ENCODE peak calls at places on chromosome 1, in seven cellular contexts. W is activated CD8-positive, alpha-beta T cell treated with anti-CD3 and anti-CD28 coated beads for 36 hours; T is Right ventricle myocardium superior; O is activated naive CD8-positive, alpha-beta T cell treated with anti-CD3 and anti-CD28 coated beads, Interleukin-2, amount 10 ng/mL, durations not matched to agents 7 days and 5 days; S is upper lobe of left lung; E is lower lobe of right lung; R is pancreas. Y is an unnamed sample.

GRCh38 chr1:27007909-27008582 is 4.6 kb downstream of the TENT5B start:
- ATAC-seq in W (no peak), T (peak; percentile 13), O (no peak), S (peak; percentile 72), E (peak; percentile 71), R (no peak), Y (peak; percentile 31)

GRCh38 chr1:155110381-155110780 is 17.3 kb upstream of the EFNA1 start:
- ATAC-seq in W (no peak), T (no peak), O (no peak), S (no peak), E (no peak), R (no peak), Y (no peak)

GRCh38 chr1:5370321-5370720 is 621.9 kb downstream of the NPHP4 start:
- ATAC-seq in W (peak; percentile 84), T (no peak), O (peak; percentile 89), S (no peak), E (no peak), R (no peak), Y (peak; percentile 75)

GRCh38 chr1:116763116-116763786 is 9.0 kb downstream of the CD2 start:
- ATAC-seq in W (peak; percentile 48), T (peak; percentile 29), O (peak; percentile 35), S (no peak), E (peak; percentile 6), R (peak; percentile 33), Y (no peak)

GRCh38 chr1:166952002-166952746 is 23.2 kb downstream of the ILDR2 start:
- ATAC-seq in W (peak; percentile 62), T (peak; percentile 91), O (no peak), S (no peak), E (no peak), R (no peak), Y (no peak)

GRCh38 chr1:156844102-156844501 is 14.8 kb downstream of the INSRR start:
- ATAC-seq in W (no peak), T (no peak), O (no peak), S (no peak), E (no peak), R (no peak), Y (no peak)

GRCh38 chr1:116999596-116999995 is 2.0 kb upstream of the CD101 start:
- ATAC-seq in W (no peak), T (no peak), O (no peak), S (no peak), E (no peak), R (no peak), Y (peak; percentile 19)

GRCh38 chr1:47963093-47963492 is 34.1 kb downstream of the TRABD2B start:
- ATAC-seq in W (no peak), T (no peak), O (no peak), S (no peak), E (no peak), R (no peak), Y (no peak)

GRCh38 chr1:15786581-15786980 is 20.9 kb downstream of the UQCRHL start:
- ATAC-seq in W (no peak), T (peak; percentile 65), O (no peak), S (no peak), E (peak; percentile 20), R (no peak), Y (peak; percentile 35)

GRCh38 chr1:111833334-111833733 is 77.6 kb downstream of the DDX20 start:
- ATAC-seq in W (no peak), T (no peak), O (no peak), S (no peak), E (no peak), R (no peak), Y (no peak)

GRCh38 chr1:183365676-183366075 is 52.5 kb downstream of the NMNAT2 start:
- ATAC-seq in W (no peak), T (peak; percentile 66), O (no peak), S (no peak), E (no peak), R (no peak), Y (no peak)

GRCh38 chr1:154822717-154823116 is 47.4 kb downstream of the KCNN3 start:
- ATAC-seq in W (no peak), T (no peak), O (no peak), S (no peak), E (no peak), R (no peak), Y (no peak)

GRCh38 chr1:90721210-90722194 is 4.4 kb upstream of the BARHL2 start:
- ATAC-seq in W (peak; percentile 52), T (no peak), O (no peak), S (no peak), E (peak; percentile 50), R (peak; percentile 67), Y (peak; percentile 57)

GRCh38 chr1:98086796-98087195 is 166.0 kb upstream of the DPYD start:
- ATAC-seq in W (no peak), T (no peak), O (no peak), S (no peak), E (no peak), R (peak; percentile 20), Y (peak; percentile 64)

GRCh38 chr1:7893529-7894180 is 40.8 kb upstream of the UTS2 start:
- ATAC-seq in W (no peak), T (no peak), O (no peak), S (no peak), E (no peak), R (no peak), Y (no peak)

GRCh38 chr1:151898519-151898991 is 10.8 kb downstream of the THEM4 start:
- ATAC-seq in W (peak; percentile 66), T (peak; percentile 10), O (peak; percentile 85), S (no peak), E (no peak), R (no peak), Y (no peak)

GRCh38 chr1:214303538-214303937 is 22.6 kb downstream of the SMYD2 start:
- ATAC-seq in W (no peak), T (peak; percentile 26), O (no peak), S (no peak), E (no peak), R (no peak), Y (no peak)

GRCh38 chr1:162206300-162206699 is 136.8 kb downstream of the NOS1AP start:
- ATAC-seq in W (no peak), T (no peak), O (no peak), S (no peak), E (no peak), R (no peak), Y (no peak)

GRCh38 chr1:213249395-213249794 is 198.4 kb downstream of the RPS6KC1 start:
- ATAC-seq in W (no peak), T (no peak), O (no peak), S (no peak), E (no peak), R (no peak), Y (no peak)

GRCh38 chr1:94243665-94244064 is 6.3 kb upstream of the ARHGAP29 start:
- ATAC-seq in W (no peak), T (no peak), O (no peak), S (no peak), E (no peak), R (no peak), Y (no peak)

GRCh38 chr1:212281589-212281988 is 3.6 kb upstream of the PPP2R5A start:
- ATAC-seq in W (no peak), T (no peak), O (no peak), S (no peak), E (no peak), R (no peak), Y (no peak)

GRCh38 chr1:236016083-236016482 is 48.8 kb downstream of the NID1 start:
- ATAC-seq in W (no peak), T (peak; percentile 53), O (no peak), S (no peak), E (peak; percentile 45), R (no peak), Y (no peak)

GRCh38 chr1:232519186-232519585 is 110.7 kb downstream of the SIPA1L2 start:
- ATAC-seq in W (no peak), T (peak; percentile 87), O (no peak), S (no peak), E (no peak), R (no peak), Y (no peak)

GRCh38 chr1:70264875-70265274 is 43.7 kb downstream of the SRSF11 start:
- ATAC-seq in W (no peak), T (peak; percentile 88), O (no peak), S (no peak), E (no peak), R (no peak), Y (no peak)

GRCh38 chr1:2327841-2328240 is 63.5 kb downstream of the MORN1 start:
- ATAC-seq in W (no peak), T (no peak), O (no peak), S (no peak), E (no peak), R (no peak), Y (no peak)

GRCh38 chr1:233496940-233497456 is 116.9 kb upstream of the KCNK1 start:
- ATAC-seq in W (no peak), T (no peak), O (no peak), S (no peak), E (peak; percentile 40), R (no peak), Y (no peak)

GRCh38 chr1:24986372-24986979 is 56.4 kb upstream of the RUNX3 start:
- ATAC-seq in W (no peak), T (peak; percentile 36), O (no peak), S (no peak), E (no peak), R (peak; percentile 49), Y (no peak)

GRCh38 chr1:32199717-32200072 is 700 bp upstream of the CCDC28B start:
- ATAC-seq in W (no peak), T (peak; percentile 74), O (no peak), S (no peak), E (no peak), R (peak; percentile 59), Y (no peak)

Y was measured in esophagus mucosa.